ENCODE peak calls at places on chromosomes 4 and X, in four cellular contexts. One of them, this sample, is unnamed.
A peak's percentile ranks its signal among the peaks of the same experiment; 100 is the strongest.

GRCh38 chrX:55007633-55008032 is 7.5 kb downstream of the APEX2 start:
- DNase-seq in left ventricle myocardium inferior: no peak
- DNase-seq in SJSA1: no peak
- DNase-seq in heart left ventricle: peak; percentile 25
- DNase-seq in this sample: no peak

GRCh38 chr4:146340798-146341197 is 126.5 kb downstream of the REELD1 start:
- DNase-seq in heart left ventricle: no peak
- DNase-seq in SJSA1: no peak
- DNase-seq in left ventricle myocardium inferior: no peak
- DNase-seq in this sample: no peak

GRCh38 chrX:74251006-74251930 is 52.7 kb upstream of the ZCCHC13 start:
- DNase-seq in heart left ventricle: no peak
- DNase-seq in left ventricle myocardium inferior: no peak
- DNase-seq in SJSA1: peak; percentile 48
- DNase-seq in this sample: peak; percentile 20

GRCh38 chr4:135371137-135371536 is 1169.5 kb upstream of the PABPC4L start:
- DNase-seq in heart left ventricle: no peak
- DNase-seq in left ventricle myocardium inferior: no peak
- DNase-seq in SJSA1: no peak
- DNase-seq in this sample: no peak

GRCh38 chrX:153817291-153817690 is 13.1 kb downstream of the PDZD4 start:
- DNase-seq in left ventricle myocardium inferior: no peak
- DNase-seq in heart left ventricle: no peak
- DNase-seq in SJSA1: no peak
- DNase-seq in this sample: no peak

GRCh38 chr4:165288639-165289428 is 38.6 kb upstream of the MSMO1 start:
- DNase-seq in SJSA1: no peak
- DNase-seq in left ventricle myocardium inferior: no peak
- DNase-seq in heart left ventricle: no peak
- DNase-seq in this sample: no peak

GRCh38 chr4:40871695-40872250 is 122.0 kb downstream of the NSUN7 start:
- DNase-seq in SJSA1: no peak
- DNase-seq in left ventricle myocardium inferior: no peak
- DNase-seq in heart left ventricle: no peak
- DNase-seq in this sample: no peak

GRCh38 chr4:147381749-147382148 is 99.1 kb upstream of the EDNRA start:
- DNase-seq in SJSA1: no peak
- DNase-seq in heart left ventricle: no peak
- DNase-seq in left ventricle myocardium inferior: no peak
- DNase-seq in this sample: no peak

GRCh38 chr4:22906046-22906445 is 213.3 kb downstream of the GBA3 start:
- DNase-seq in left ventricle myocardium inferior: no peak
- DNase-seq in SJSA1: no peak
- DNase-seq in heart left ventricle: no peak
- DNase-seq in this sample: no peak

GRCh38 chr4:182929296-182929695 is 12.1 kb upstream of the DCTD start:
- DNase-seq in SJSA1: peak; percentile 87
- DNase-seq in left ventricle myocardium inferior: no peak
- DNase-seq in heart left ventricle: no peak
- DNase-seq in this sample: no peak

GRCh38 chr4:174198396-174199179 is 84.9 kb downstream of the FBXO8 start:
- DNase-seq in heart left ventricle: no peak
- DNase-seq in SJSA1: no peak
- DNase-seq in left ventricle myocardium inferior: no peak
- DNase-seq in this sample: no peak

GRCh38 chr4:123106741-123107140 is 184.3 kb upstream of the NUDT6 start:
- DNase-seq in heart left ventricle: no peak
- DNase-seq in SJSA1: no peak
- DNase-seq in left ventricle myocardium inferior: no peak
- DNase-seq in this sample: no peak

GRCh38 chr4:94826206-94826605 is 68.5 kb downstream of the BMPR1B start:
- DNase-seq in left ventricle myocardium inferior: no peak
- DNase-seq in SJSA1: no peak
- DNase-seq in heart left ventricle: no peak
- DNase-seq in this sample: no peak

GRCh38 chr4:166301266-166301665 is 428.2 kb downstream of the TLL1 start:
- DNase-seq in heart left ventricle: no peak
- DNase-seq in SJSA1: no peak
- DNase-seq in left ventricle myocardium inferior: no peak
- DNase-seq in this sample: no peak

GRCh38 chr4:76753814-76754213 is 144.1 kb downstream of the SOWAHB start:
- DNase-seq in left ventricle myocardium inferior: no peak
- DNase-seq in SJSA1: peak; percentile 84
- DNase-seq in heart left ventricle: no peak
- DNase-seq in this sample: no peak

GRCh38 chrX:8042304-8042703 is 115.1 kb upstream of the PNPLA4 start:
- DNase-seq in left ventricle myocardium inferior: no peak
- DNase-seq in heart left ventricle: no peak
- DNase-seq in SJSA1: no peak
- DNase-seq in this sample: no peak

GRCh38 chr4:120870279-120870673 is 52.2 kb downstream of the PRDM5 start:
- DNase-seq in left ventricle myocardium inferior: no peak
- DNase-seq in SJSA1: no peak
- DNase-seq in heart left ventricle: no peak
- DNase-seq in this sample: no peak

GRCh38 chr4:182507808-182508207 is 264.6 kb downstream of the TENM3 start:
- DNase-seq in heart left ventricle: no peak
- DNase-seq in SJSA1: no peak
- DNase-seq in left ventricle myocardium inferior: no peak
- DNase-seq in this sample: no peak

GRCh38 chr4:182752158-182752910 is 164.9 kb downstream of the DCTD start:
- DNase-seq in heart left ventricle: no peak
- DNase-seq in left ventricle myocardium inferior: no peak
- DNase-seq in SJSA1: peak; percentile 66
- DNase-seq in this sample: no peak

GRCh38 chrX:120463241-120463640 is 5.9 kb downstream of the LAMP2 start:
- DNase-seq in left ventricle myocardium inferior: no peak
- DNase-seq in SJSA1: no peak
- DNase-seq in heart left ventricle: no peak
- DNase-seq in this sample: no peak

GRCh38 chrX:43958529-43958928 is 14.7 kb downstream of the NDP start:
- DNase-seq in heart left ventricle: peak; percentile 21
- DNase-seq in left ventricle myocardium inferior: no peak
- DNase-seq in SJSA1: peak; percentile 47
- DNase-seq in this sample: no peak

GRCh38 chrX:15855562-15856256 is 1.1 kb upstream of the AP1S2 start:
- DNase-seq in heart left ventricle: no peak
- DNase-seq in left ventricle myocardium inferior: no peak
- DNase-seq in SJSA1: no peak
- DNase-seq in this sample: no peak

GRCh38 chrX:82961129-82961528 is 547.0 kb upstream of the POU3F4 start:
- DNase-seq in left ventricle myocardium inferior: no peak
- DNase-seq in heart left ventricle: no peak
- DNase-seq in SJSA1: no peak
- DNase-seq in this sample: no peak

GRCh38 chr4:151322565-151322964 is 2.8 kb downstream of the SH3D19 start:
- DNase-seq in heart left ventricle: no peak
- DNase-seq in left ventricle myocardium inferior: no peak
- DNase-seq in SJSA1: no peak
- DNase-seq in this sample: no peak

GRCh38 chr4:41719417-41719816 is 29.1 kb downstream of the PHOX2B start:
- DNase-seq in heart left ventricle: no peak
- DNase-seq in SJSA1: no peak
- DNase-seq in left ventricle myocardium inferior: no peak
- DNase-seq in this sample: no peak

DNA sequence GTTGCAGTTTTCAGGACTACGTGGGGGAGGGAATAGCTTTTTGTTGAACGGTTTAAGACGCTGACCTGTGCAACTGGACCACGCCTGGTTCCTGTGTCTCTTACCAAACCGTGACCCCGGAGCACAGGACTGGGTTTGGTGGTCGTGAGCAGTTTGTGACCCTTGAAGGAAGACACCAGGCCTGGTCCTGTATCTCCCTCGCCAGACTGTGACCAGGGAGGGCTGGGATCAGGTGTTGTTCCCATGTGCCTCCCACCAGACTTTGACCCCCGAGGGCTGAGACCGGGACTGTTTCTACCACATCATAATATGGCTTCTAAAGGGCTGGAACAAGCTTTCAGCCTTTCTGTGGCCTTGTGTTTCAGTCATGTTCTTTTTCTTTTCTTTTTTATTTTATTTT is 683 bp downstream of the EBP start:
- DNase-seq in left ventricle myocardium inferior: no peak
- DNase-seq in SJSA1: no peak
- DNase-seq in heart left ventricle: no peak
- DNase-seq in this sample: no peak
- H3K4me3 ChIP-seq in left ventricle myocardium inferior: peak overlapping the region; percentile 72
- H3K4me3 ChIP-seq in SJSA1: peak overlapping the region; percentile 50
- H3K4me3 ChIP-seq in heart left ventricle: peak overlapping the region; percentile 26
- H3K4me3 ChIP-seq in this sample: peak overlapping the region; percentile 66

GRCh38 chr4:663438-664428 is 10.3 kb downstream of the ATP5ME start:
- DNase-seq in SJSA1: no peak
- DNase-seq in left ventricle myocardium inferior: peak; percentile 54
- DNase-seq in heart left ventricle: peak; percentile 63
- DNase-seq in this sample: no peak
- H3K4me3 ChIP-seq in SJSA1: no peak overlapping the region
- H3K4me3 ChIP-seq in left ventricle myocardium inferior: peak overlapping the region; percentile 72
- H3K4me3 ChIP-seq in heart left ventricle: peak overlapping the region; percentile 75
- H3K4me3 ChIP-seq in this sample: peak overlapping the region; percentile 39

GRCh38 chr4:55157559-55158277 is 32.3 kb upstream of the KDR start:
- DNase-seq in SJSA1: no peak
- DNase-seq in left ventricle myocardium inferior: no peak
- DNase-seq in heart left ventricle: no peak
- DNase-seq in this sample: no peak
- H3K4me3 ChIP-seq in SJSA1: no peak overlapping the region
- H3K4me3 ChIP-seq in left ventricle myocardium inferior: peak overlapping the region; percentile 50
- H3K4me3 ChIP-seq in heart left ventricle: no peak overlapping the region
- H3K4me3 ChIP-seq in this sample: peak overlapping the region; percentile 4

DNA sequence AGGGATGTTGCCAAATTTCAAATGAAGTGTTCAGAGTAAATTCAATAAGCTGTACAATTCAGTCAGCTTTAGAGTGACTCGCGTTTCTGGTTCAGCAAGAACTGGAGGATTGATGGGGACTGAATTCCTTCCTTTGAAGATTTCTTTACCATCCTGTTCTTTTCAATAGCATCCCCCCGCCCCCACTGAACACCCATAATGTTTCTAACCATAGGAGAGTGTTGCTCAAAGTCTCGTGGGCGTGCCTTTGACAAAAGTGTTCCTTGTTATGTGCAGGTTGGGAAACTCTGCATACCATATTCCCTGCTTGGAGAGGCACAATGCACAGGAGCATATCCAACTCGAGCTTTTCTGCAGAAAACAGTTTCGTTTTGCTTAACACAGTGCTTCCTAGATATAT is 323.5 kb upstream of the CASK start:
- DNase-seq in heart left ventricle: no peak
- DNase-seq in SJSA1: no peak
- DNase-seq in left ventricle myocardium inferior: no peak
- DNase-seq in this sample: no peak
- H3K4me3 ChIP-seq in heart left ventricle: no peak overlapping the region
- H3K4me3 ChIP-seq in SJSA1: no peak overlapping the region
- H3K4me3 ChIP-seq in left ventricle myocardium inferior: peak overlapping the region; percentile 44
- H3K4me3 ChIP-seq in this sample: no peak overlapping the region

GRCh38 chr4:59855630-59856352 is 1344.3 kb upstream of the ADGRL3 start:
- DNase-seq in left ventricle myocardium inferior: no peak
- DNase-seq in heart left ventricle: no peak
- DNase-seq in SJSA1: no peak
- DNase-seq in this sample: no peak
- H3K4me3 ChIP-seq in left ventricle myocardium inferior: no peak overlapping the region
- H3K4me3 ChIP-seq in heart left ventricle: no peak overlapping the region
- H3K4me3 ChIP-seq in SJSA1: no peak overlapping the region
- H3K4me3 ChIP-seq in this sample: no peak overlapping the region

GRCh38 chr4:4869731-4870483 is 10.4 kb downstream of the MSX1 start:
- DNase-seq in heart left ventricle: no peak
- DNase-seq in SJSA1: no peak
- DNase-seq in left ventricle myocardium inferior: no peak
- DNase-seq in this sample: no peak
- H3K4me3 ChIP-seq in heart left ventricle: no peak overlapping the region
- H3K4me3 ChIP-seq in SJSA1: no peak overlapping the region
- H3K4me3 ChIP-seq in left ventricle myocardium inferior: no peak overlapping the region
- H3K4me3 ChIP-seq in this sample: no peak overlapping the region

GRCh38 chrX:56802921-56803848 is 74.1 kb downstream of the NBDY start:
- DNase-seq in left ventricle myocardium inferior: peak; percentile 36
- DNase-seq in SJSA1: peak; percentile 33
- DNase-seq in heart left ventricle: peak; percentile 40
- DNase-seq in this sample: no peak
- H3K4me3 ChIP-seq in left ventricle myocardium inferior: peak overlapping the region; percentile 21
- H3K4me3 ChIP-seq in SJSA1: no peak overlapping the region
- H3K4me3 ChIP-seq in heart left ventricle: peak overlapping the region; percentile 4
- H3K4me3 ChIP-seq in this sample: no peak overlapping the region

This sample was measured in tibial artery.